ENCODE peak calls at places on chromosomes 4 and X, in seven cellular contexts. P, H, T, L, B, G and R are unnamed samples.
A peak's percentile ranks its signal among the peaks of the same experiment; 100 is the strongest.

GRCh38 chr4:80138556-80139538 is 58.5 kb upstream of the PRDM8 start:
- DNase-seq in P (no peak), H (peak; percentile 68), T (no peak), L (no peak), B (no peak), G (no peak), R (peak; percentile 75)

GRCh38 chrX:71224098-71224708 is 1.2 kb downstream of the GJB1 start:
- DNase-seq in P (no peak), H (no peak), T (no peak), L (no peak), B (no peak), G (no peak), R (no peak)

GRCh38 chr4:91502365-91502764 is 801.4 kb upstream of the GRID2 start:
- DNase-seq in P (no peak), H (no peak), T (no peak), L (no peak), B (no peak), G (no peak), R (peak; percentile 38)

GRCh38 chr4:997375-998071 is 4.3 kb upstream of the SLC26A1 start:
- DNase-seq in P (peak; percentile 56), H (peak; percentile 67), T (no peak), L (no peak), B (peak; percentile 20), G (no peak), R (no peak)

GRCh38 chr4:143207555-143207954 is 22.8 kb downstream of the USP38 start:
- DNase-seq in P (no peak), H (peak; percentile 40), T (no peak), L (no peak), B (no peak), G (no peak), R (peak; percentile 38)

GRCh38 chr4:25879991-25880641 is 17.3 kb upstream of the SEL1L3 start:
- DNase-seq in P (no peak), H (peak; percentile 4), T (no peak), L (no peak), B (no peak), G (no peak), R (no peak)

GRCh38 chr4:119593698-119594097 is 34.9 kb downstream of the PDE5A start:
- DNase-seq in P (no peak), H (no peak), T (no peak), L (no peak), B (no peak), G (no peak), R (no peak)

GRCh38 chr4:94455081-94455480 is 3.3 kb downstream of the PDLIM5 start:
- DNase-seq in P (no peak), H (peak; percentile 93), T (peak; percentile 25), L (no peak), B (peak; percentile 82), G (peak; percentile 58), R (no peak)

GRCh38 chrX:85992811-85993229 is 54.5 kb downstream of the CHM start:
- DNase-seq in P (no peak), H (peak; percentile 59), T (no peak), L (no peak), B (no peak), G (no peak), R (no peak)

GRCh38 chr4:115366390-115366789 is 253.0 kb upstream of the NDST4 start:
- DNase-seq in P (no peak), H (no peak), T (no peak), L (no peak), B (no peak), G (no peak), R (no peak)

GRCh38 chr4:87065016-87065415 is 130.2 kb downstream of the AFF1 start:
- DNase-seq in P (no peak), H (no peak), T (no peak), L (no peak), B (no peak), G (no peak), R (no peak)

GRCh38 chrX:70262952-70263567 is 3.1 kb upstream of the P2RY4 start:
- DNase-seq in P (no peak), H (peak; percentile 61), T (peak; percentile 18), L (no peak), B (peak; percentile 31), G (peak; percentile 18), R (peak; percentile 46)

GRCh38 chrX:129777218-129777768 is 2.5 kb upstream of the SASH3 start:
- DNase-seq in P (peak; percentile 77), H (no peak), T (peak; percentile 4), L (no peak), B (peak; percentile 26), G (peak; percentile 31), R (peak; percentile 90)

GRCh38 chrX:154029439-154029838 is 9.7 kb upstream of the IRAK1 start:
- DNase-seq in P (no peak), H (no peak), T (no peak), L (no peak), B (no peak), G (no peak), R (no peak)

GRCh38 chr4:118005883-118006282 is 28.4 kb upstream of the NDST3 start:
- DNase-seq in P (no peak), H (no peak), T (no peak), L (no peak), B (no peak), G (no peak), R (no peak)

GRCh38 chr4:13298655-13299054 is 185.5 kb downstream of the RAB28 start:
- DNase-seq in P (no peak), H (no peak), T (no peak), L (no peak), B (no peak), G (no peak), R (no peak)

GRCh38 chr4:37816006-37816405 is 10.5 kb upstream of the PGM2 start:
- DNase-seq in P (no peak), H (no peak), T (no peak), L (no peak), B (no peak), G (no peak), R (no peak)

GRCh38 chr4:163137581-163137980 is 29.1 kb downstream of the NAF1 start:
- DNase-seq in P (no peak), H (no peak), T (no peak), L (no peak), B (no peak), G (no peak), R (no peak)

GRCh38 chr4:153488719-153489384 is 22.7 kb downstream of the TMEM131L start:
- DNase-seq in P (peak; percentile 75), H (peak; percentile 50), T (no peak), L (no peak), B (peak; percentile 50), G (peak; percentile 51), R (no peak)

GRCh38 chr4:37970702-37971101 is 10.5 kb downstream of the PTTG2 start:
- DNase-seq in P (peak; percentile 87), H (peak; percentile 60), T (peak; percentile 30), L (peak; percentile 5), B (peak; percentile 68), G (peak; percentile 72), R (peak; percentile 62)

GRCh38 chrX:11792461-11793421 is 34.7 kb downstream of the MSL3 start:
- DNase-seq in P (no peak), H (no peak), T (no peak), L (no peak), B (no peak), G (no peak), R (peak; percentile 78)
- H3K4me1 ChIP-seq in P (no peaks in the 10 kb centered on the region), H (no peaks in the 10 kb centered on the region), T (no peaks in the 10 kb centered on the region), L (no peaks in the 10 kb centered on the region), B (no peaks in the 10 kb centered on the region), G (no peaks in the 10 kb centered on the region), R (peaks cover 24% of the 10 kb centered on the region)

GRCh38 chrX:150450519-150451177 is 87.5 kb downstream of the MAMLD1 start:
- DNase-seq in P (no peak), H (no peak), T (no peak), L (no peak), B (no peak), G (no peak), R (no peak)

GRCh38 chrX:150454083-150454482 is 91.0 kb downstream of the MAMLD1 start:
- DNase-seq in P (no peak), H (no peak), T (no peak), L (no peak), B (no peak), G (no peak), R (no peak)

GRCh38 chrX:150449313-150449712 is 86.2 kb downstream of the MAMLD1 start:
- DNase-seq in P (no peak), H (no peak), T (no peak), L (no peak), B (no peak), G (no peak), R (no peak)

GRCh38 chrX:150454508-150455219 is 91.5 kb downstream of the MAMLD1 start:
- DNase-seq in P (no peak), H (no peak), T (no peak), L (no peak), B (no peak), G (no peak), R (no peak)

DNA sequence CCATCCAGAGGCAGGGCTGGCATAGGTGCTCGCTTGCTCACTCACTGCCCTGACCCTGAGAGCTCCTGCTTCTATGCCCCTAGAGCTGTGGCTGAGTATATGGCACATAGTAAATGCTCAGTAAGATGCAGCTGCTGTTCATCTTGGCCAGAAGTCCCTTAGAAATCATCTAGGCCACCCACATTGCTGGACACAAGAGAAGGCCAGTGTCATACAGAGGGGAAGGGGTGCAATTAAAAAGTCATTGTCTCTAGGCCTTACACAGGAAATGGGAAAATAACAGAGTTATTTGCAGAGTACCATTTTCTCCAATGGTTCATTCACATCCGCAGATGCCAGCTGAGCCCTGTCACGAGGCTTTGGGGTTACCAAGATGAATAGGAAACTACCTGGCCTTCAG is 88.8 kb downstream of the MAMLD1 start:
- DNase-seq in P (no peak), H (no peak), T (peak; percentile 54), L (no peak), B (no peak), G (no peak), R (no peak)
- H3K4me1 ChIP-seq in P (no peaks in the 10 kb centered on the region), H (no peaks in the 10 kb centered on the region), T (peaks cover 59% of the 10 kb centered on the region), L (no peaks in the 10 kb centered on the region), B (peaks cover 2% of the 10 kb centered on the region), G (peaks cover 12% of the 10 kb centered on the region), R (no peaks in the 10 kb centered on the region)

DNA sequence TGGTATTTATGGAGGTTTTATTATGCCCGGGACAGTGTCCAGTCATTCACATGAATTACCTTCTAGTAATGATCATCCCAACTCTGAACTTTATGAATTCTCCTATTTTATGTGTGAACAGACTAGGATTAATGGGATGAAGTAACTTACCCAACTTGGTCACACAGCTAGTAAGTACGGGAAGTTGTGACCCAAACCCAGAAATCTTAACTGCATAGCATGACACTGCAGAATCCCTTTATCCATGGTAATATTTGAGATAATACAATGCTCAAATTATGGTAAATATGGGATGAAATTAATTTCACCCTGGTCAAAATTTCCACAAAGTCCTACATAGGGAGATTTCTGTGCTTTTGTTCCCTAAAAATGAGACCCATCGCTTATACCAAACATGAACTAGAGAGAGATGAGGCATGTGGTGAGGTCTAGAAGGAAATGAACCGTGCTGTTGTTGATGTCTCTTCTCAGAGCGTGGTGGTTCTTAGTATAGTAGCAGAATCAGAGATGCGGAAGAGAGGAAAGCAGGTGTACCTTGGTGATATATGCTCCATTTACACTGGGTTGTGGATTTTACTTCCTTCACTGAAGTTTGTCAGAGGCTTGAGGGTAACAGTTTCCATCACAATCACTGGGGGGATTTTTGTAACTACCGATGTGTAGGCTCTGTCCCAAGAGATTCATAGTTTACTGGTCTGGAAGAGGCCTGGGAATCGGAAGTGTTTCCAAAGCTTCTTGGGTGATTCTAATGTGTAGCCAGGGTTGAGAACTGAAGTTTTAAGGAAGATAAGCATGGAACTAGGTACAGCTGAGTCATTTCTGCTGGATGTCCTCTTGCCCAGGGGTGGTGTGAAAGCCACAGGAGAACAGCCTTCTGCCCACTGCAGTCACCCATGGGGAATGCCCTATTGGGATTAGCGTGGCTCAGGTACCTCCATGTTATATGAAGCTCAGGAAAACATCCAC is 30.2 kb upstream of the FAM9C start:
- DNase-seq in P (no peak), H (no peak), T (no peak), L (no peak), B (no peak), G (no peak), R (no peak)
- H3K4me1 ChIP-seq in P (no peaks in the 10 kb centered on the region), H (peaks cover 11% of the 10 kb centered on the region), T (peaks cover 15% of the 10 kb centered on the region), L (no peaks in the 10 kb centered on the region), B (peaks cover 3% of the 10 kb centered on the region), G (no peaks in the 10 kb centered on the region), R (no peaks in the 10 kb centered on the region)

GRCh38 chr4:48262484-48262883 is 7.2 kb downstream of the TEC start:
- DNase-seq in P (no peak), H (no peak), T (no peak), L (no peak), B (no peak), G (no peak), R (no peak)
- H3K4me1 ChIP-seq in P (no peaks in the 10 kb centered on the region), H (no peaks in the 10 kb centered on the region), T (no peaks in the 10 kb centered on the region), L (no peaks in the 10 kb centered on the region), B (no peaks in the 10 kb centered on the region), G (no peaks in the 10 kb centered on the region), R (peaks cover 10% of the 10 kb centered on the region)